ENCODE peak calls at places on chromosome 1, in four cellular contexts. Z is HepG2, F is K562, Q is GM12878. H is an unnamed sample.

GRCh38 chr1:2322065-2322571 is 69.2 kb downstream of the MORN1 start:
- DNase-seq in Z (peak), F (no peak), Q (no peak), H (no peak)

GRCh38 chr1:148296511-148296910 is 144.4 kb upstream of the NBPF11 start:
- DNase-seq in Z (no peak), F (no peak), Q (no peak), H (no peak)

GRCh38 chr1:87113313-87113712 is 198.9 kb downstream of the HS2ST1 start:
- DNase-seq in Z (no peak), F (no peak), Q (no peak), H (no peak)

GRCh38 chr1:244628719-244629299 is 24.1 kb upstream of the DESI2 start:
- DNase-seq in Z (no peak), F (peak), Q (no peak), H (no peak)

GRCh38 chr1:117433943-117434342 is 66.7 kb downstream of the MAN1A2 start:
- DNase-seq in Z (no peak), F (no peak), Q (no peak), H (no peak)

GRCh38 chr1:181317261-181317924 is 165.9 kb upstream of the CACNA1E start:
- DNase-seq in Z (no peak), F (no peak), Q (no peak), H (no peak)

GRCh38 chr1:53691326-53691725 is 47.6 kb downstream of the GLIS1 start:
- DNase-seq in Z (no peak), F (no peak), Q (no peak), H (no peak)

GRCh38 chr1:26970810-26971209 is 10.5 kb upstream of the KDF1 start:
- DNase-seq in Z (peak), F (peak), Q (no peak), H (peak)

GRCh38 chr1:27119270-27119618 is 35.7 kb downstream of the SLC9A1 start:
- DNase-seq in Z (no peak), F (no peak), Q (no peak), H (no peak)

GRCh38 chr1:21590116-21590905 is 78.8 kb downstream of the RAP1GAP start:
- DNase-seq in Z (no peak), F (no peak), Q (no peak), H (no peak)

DNA sequence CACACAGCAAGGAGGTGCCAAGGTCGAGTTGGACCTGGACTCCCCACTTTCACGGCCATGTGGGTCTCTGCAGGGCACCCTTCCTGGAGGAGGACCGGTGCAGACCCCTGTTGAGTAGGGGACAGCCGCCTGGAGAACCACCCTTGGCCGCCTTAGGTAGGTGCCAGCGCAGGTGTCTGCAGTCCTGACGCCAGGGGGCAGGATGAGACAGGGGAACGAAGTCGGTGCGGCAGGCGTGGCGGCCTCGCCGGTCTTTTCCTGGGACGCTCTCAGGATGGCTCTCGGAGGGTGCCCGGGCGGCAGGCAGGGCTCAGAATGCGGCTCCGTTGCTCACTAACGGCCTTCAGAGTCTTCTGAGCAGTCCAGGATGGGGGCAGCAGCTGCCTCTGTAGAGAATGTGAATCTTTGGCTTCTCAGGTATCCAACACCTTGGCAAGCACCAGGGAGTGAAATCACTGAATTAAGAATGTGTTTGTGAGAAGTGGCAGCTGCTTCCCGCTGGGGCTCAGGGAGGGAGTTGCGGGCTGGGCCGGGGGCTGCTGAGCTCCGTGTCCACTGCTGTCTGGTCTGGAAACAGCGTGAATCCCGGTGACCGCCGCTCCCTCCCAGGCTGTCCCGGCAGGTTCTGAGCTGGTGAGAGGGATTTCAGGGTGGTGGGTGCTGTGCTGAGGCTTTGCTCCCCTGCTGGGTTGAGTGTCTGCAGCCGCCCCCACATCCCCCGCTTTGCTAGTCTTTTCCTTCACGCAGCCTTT is 10.9 kb upstream of the C1orf174 start:
- DNase-seq in Z (peak), F (peak), Q (no peak), H (peak)
- TF ChIP-seq SMC3 in Z (peak), F (peak), Q (peak), H (peak)

GRCh38 chr1:207097871-207098324 is 6.1 kb upstream of the C4BPA start:
- DNase-seq in Z (no peak), F (no peak), Q (peak), H (no peak)
- TF ChIP-seq CHD4 in Z (no peak), F (no peak), Q (no peak), H (no peak)

GRCh38 chr1:10631811-10632481 is 157.2 kb downstream of the PEX14 start:
- DNase-seq in Z (no peak), F (no peak), Q (no peak), H (no peak)
- TF ChIP-seq SMC3 in Z (no peak), F (no peak), Q (no peak), H (no peak)

GRCh38 chr1:167663002-167663772 is 33.2 kb downstream of the RCSD1 start:
- DNase-seq in Z (no peak), F (peak), Q (peak), H (peak)
- TF ChIP-seq CHD4 in Z (no peak), F (no peak), Q (no peak), H (no peak)

DNA sequence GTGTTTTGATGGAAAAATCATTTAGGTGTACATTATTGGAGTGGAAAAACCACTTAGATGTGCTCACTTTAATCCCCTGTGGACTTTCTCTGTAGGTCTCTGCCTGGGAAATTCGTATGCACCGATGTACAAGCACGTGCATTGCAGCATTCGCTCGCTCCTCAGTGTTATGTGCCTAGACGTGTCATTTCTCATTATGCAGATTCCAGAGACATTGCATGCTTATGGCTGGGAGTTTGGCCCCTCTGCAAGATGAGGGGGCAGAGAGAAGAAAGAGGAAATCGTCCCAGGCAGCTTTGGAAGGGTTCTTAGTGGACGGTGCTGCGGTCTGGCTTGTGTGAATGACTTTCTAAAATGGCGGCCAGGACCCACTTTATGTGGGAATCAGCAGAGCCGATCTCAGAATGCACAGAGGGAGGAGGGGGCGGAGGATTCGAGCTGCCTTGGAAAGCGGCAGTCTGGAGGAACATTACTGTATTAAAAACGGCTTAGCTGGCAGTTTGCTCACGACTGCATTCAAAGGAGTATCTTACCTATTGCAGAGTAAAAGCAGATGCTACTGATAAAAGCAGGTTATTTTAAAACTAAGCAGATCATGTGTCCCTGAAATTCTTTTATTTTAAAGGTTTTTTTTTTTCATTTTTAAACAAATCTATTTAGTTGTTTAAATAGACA is 2.4 kb downstream of the SPEN start:
- DNase-seq in Z (peak), F (peak), Q (no peak), H (peak)
- TF ChIP-seq SMC3 in Z (peak), F (no peak), Q (no peak), H (no peak)

GRCh38 chr1:91645031-91645430 is 144.4 kb downstream of the CDC7 start:
- DNase-seq in Z (no peak), F (no peak), Q (no peak), H (no peak)
- TF ChIP-seq CHD4 in Z (no peak), F (no peak), Q (no peak), H (no peak)

DNA sequence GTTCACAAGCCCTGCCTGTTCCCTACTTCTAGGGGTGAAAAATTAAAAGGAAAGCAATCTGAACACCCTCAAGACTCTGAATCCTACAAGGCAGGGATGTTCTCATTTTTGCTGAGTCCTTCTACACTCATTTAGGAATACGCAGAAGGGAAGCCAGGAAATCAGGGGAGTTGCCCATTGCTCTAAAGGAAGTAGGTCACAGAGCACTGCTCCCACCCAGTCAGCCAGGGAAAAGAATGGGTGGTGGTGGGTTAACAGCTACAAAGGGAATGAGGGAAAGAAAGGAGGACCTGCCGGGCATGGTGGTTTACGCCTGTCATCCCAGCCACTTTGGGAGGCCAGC is 2.4 kb upstream of the CTTNBP2NL start:
- DNase-seq in Z (no peak), F (no peak), Q (no peak), H (no peak)
- TF ChIP-seq SMC3 in Z (no peak), F (no peak), Q (no peak), H (no peak)

DNA sequence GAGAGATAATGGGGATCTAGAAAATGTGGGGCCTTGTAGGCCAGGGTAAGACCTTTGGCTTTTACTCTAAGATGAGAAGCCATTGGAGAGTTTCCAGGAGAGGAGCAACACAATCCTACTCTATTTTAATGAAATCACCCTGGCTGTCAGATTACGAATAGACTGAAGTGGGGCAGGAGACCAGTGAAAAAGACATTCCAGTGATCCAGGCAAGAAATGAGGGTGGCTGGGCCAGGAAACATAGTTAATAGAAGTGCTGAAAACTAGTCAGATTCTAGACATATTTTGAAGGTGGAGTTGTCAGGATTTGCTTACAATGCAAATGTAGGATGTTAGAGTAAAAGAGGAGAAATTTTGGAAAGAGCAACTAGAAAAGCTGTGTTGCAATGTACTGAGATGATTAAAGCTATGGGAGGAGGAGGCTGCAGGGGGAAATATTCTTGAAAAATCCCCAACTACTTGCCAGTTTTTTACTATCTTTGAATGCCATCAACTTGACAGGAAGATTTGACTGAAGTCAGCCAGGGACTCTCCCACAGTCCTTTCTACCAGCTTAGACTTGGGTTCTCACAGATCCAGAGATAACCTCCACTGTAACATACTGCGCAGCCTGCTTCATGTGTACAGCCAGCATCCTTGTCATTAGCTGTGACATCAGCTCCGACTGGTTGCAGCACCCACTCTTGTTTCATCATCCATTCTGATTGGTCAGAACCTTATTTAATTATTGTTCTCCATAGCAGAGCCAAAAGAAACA is 109.6 kb downstream of the TSEN15 start:
- DNase-seq in Z (no peak), F (no peak), Q (peak), H (no peak)
- TF ChIP-seq CHD4 in Z (no peak), F (no peak), Q (no peak), H (no peak)